ENCODE peak calls at places on chromosomes 2 and 18, in eight cellular contexts. D, E, H, Q, G, I, P and N are unnamed samples. For H3K4me1, the result is how much of the 10 kb centered on the place peaks cover.

GRCh38 chr2:100237046-100237615 is 85.2 kb downstream of the LONRF2 start:
- DNase-seq in D (no peak), E (no peak), H (no peak), Q (no peak), G (no peak), I (no peak), P (no peak), N (no peak)

GRCh38 chr18:8771930-8772329 is 66.6 kb downstream of the MTCL1 start:
- DNase-seq in D (no peak), E (peak), H (no peak), Q (peak), G (no peak), I (no peak), P (peak), N (peak)

GRCh38 chr18:76588591-76589303 is 93.7 kb upstream of the ZNF516 start:
- DNase-seq in D (no peak), E (no peak), H (no peak), Q (peak), G (no peak), I (no peak), P (no peak), N (peak)

GRCh38 chr2:230068658-230069080 is at the start of gene SLC16A14:
- DNase-seq in D (no peak), E (no peak), H (no peak), Q (peak), G (no peak), I (no peak), P (peak), N (peak)

GRCh38 chr2:120945091-120945490 is 209.4 kb downstream of the GLI2 start:
- DNase-seq in D (no peak), E (no peak), H (no peak), Q (no peak), G (no peak), I (no peak), P (no peak), N (no peak)

GRCh38 chr2:200540793-200541192 is 14.8 kb downstream of the SGO2 start:
- DNase-seq in D (no peak), E (no peak), H (no peak), Q (no peak), G (no peak), I (no peak), P (no peak), N (no peak)

GRCh38 chr2:171279983-171280790 is 119.5 kb upstream of the TLK1 start:
- DNase-seq in D (no peak), E (no peak), H (no peak), Q (no peak), G (no peak), I (no peak), P (no peak), N (no peak)

GRCh38 chr2:113201496-113202304 is 27.9 kb downstream of the PSD4 start:
- DNase-seq in D (no peak), E (no peak), H (no peak), Q (no peak), G (no peak), I (no peak), P (no peak), N (no peak)

GRCh38 chr2:12797815-12798214 is 81.1 kb downstream of the TRIB2 start:
- DNase-seq in D (no peak), E (no peak), H (no peak), Q (no peak), G (no peak), I (no peak), P (no peak), N (no peak)

GRCh38 chr2:105410554-105410953 is 11.7 kb upstream of the FHL2 start:
- DNase-seq in D (no peak), E (no peak), H (no peak), Q (no peak), G (no peak), I (no peak), P (no peak), N (no peak)

GRCh38 chr2:60551241-60552095 is 2.0 kb downstream of the BCL11A start:
- DNase-seq in D (no peak), E (peak), H (peak), Q (peak), G (no peak), I (no peak), P (peak), N (peak)

GRCh38 chr2:45444991-45445390 is 166.1 kb downstream of the SRBD1 start:
- DNase-seq in D (no peak), E (no peak), H (no peak), Q (no peak), G (no peak), I (no peak), P (no peak), N (no peak)

GRCh38 chr18:8856769-8857393 is 151.5 kb downstream of the MTCL1 start:
- DNase-seq in D (no peak), E (no peak), H (no peak), Q (peak), G (peak), I (no peak), P (no peak), N (no peak)

GRCh38 chr2:65746919-65747678 is 314.7 kb upstream of the SPRED2 start:
- DNase-seq in D (no peak), E (peak), H (no peak), Q (peak), G (no peak), I (no peak), P (no peak), N (no peak)

GRCh38 chr2:9492927-9493326 is 18.6 kb downstream of the IAH1 start:
- DNase-seq in D (no peak), E (no peak), H (no peak), Q (no peak), G (no peak), I (no peak), P (no peak), N (no peak)

GRCh38 chr2:213021971-213022899 is 129.2 kb downstream of the IKZF2 start:
- DNase-seq in D (no peak), E (no peak), H (no peak), Q (no peak), G (no peak), I (no peak), P (no peak), N (no peak)

GRCh38 chr2:130765464-130765863 is 10.1 kb downstream of the AMER3 start:
- DNase-seq in D (no peak), E (no peak), H (no peak), Q (no peak), G (no peak), I (no peak), P (no peak), N (no peak)

GRCh38 chr2:8306530-8307351 is 375.1 kb upstream of the ID2 start:
- DNase-seq in D (no peak), E (no peak), H (no peak), Q (no peak), G (no peak), I (no peak), P (no peak), N (peak)

GRCh38 chr2:16088713-16089112 is 148.4 kb downstream of the MYCN start:
- DNase-seq in D (no peak), E (no peak), H (no peak), Q (no peak), G (no peak), I (no peak), P (no peak), N (no peak)

GRCh38 chr2:140383781-140384180 is 1603.6 kb upstream of the NXPH2 start:
- DNase-seq in D (no peak), E (no peak), H (no peak), Q (no peak), G (no peak), I (no peak), P (no peak), N (no peak)

GRCh38 chr2:160565099-160565498 is 71.5 kb upstream of the RBMS1 start:
- DNase-seq in D (no peak), E (no peak), H (no peak), Q (no peak), G (no peak), I (no peak), P (no peak), N (no peak)

GRCh38 chr18:10374195-10374594 is 80.2 kb upstream of the APCDD1 start:
- DNase-seq in D (no peak), E (no peak), H (no peak), Q (no peak), G (no peak), I (no peak), P (no peak), N (no peak)

GRCh38 chr18:12722731-12723130 is 19.9 kb downstream of the PSMG2 start:
- DNase-seq in D (no peak), E (no peak), H (no peak), Q (no peak), G (no peak), I (no peak), P (no peak), N (no peak)

GRCh38 chr2:392181-392920 is 104.5 kb upstream of the ALKAL2 start:
- DNase-seq in D (no peak), E (no peak), H (no peak), Q (no peak), G (no peak), I (no peak), P (no peak), N (no peak)

GRCh38 chr2:119116411-119117295 is 41.9 kb downstream of the C1QL2 start:
- DNase-seq in D (no peak), E (no peak), H (no peak), Q (no peak), G (no peak), I (no peak), P (no peak), N (no peak)

DNA sequence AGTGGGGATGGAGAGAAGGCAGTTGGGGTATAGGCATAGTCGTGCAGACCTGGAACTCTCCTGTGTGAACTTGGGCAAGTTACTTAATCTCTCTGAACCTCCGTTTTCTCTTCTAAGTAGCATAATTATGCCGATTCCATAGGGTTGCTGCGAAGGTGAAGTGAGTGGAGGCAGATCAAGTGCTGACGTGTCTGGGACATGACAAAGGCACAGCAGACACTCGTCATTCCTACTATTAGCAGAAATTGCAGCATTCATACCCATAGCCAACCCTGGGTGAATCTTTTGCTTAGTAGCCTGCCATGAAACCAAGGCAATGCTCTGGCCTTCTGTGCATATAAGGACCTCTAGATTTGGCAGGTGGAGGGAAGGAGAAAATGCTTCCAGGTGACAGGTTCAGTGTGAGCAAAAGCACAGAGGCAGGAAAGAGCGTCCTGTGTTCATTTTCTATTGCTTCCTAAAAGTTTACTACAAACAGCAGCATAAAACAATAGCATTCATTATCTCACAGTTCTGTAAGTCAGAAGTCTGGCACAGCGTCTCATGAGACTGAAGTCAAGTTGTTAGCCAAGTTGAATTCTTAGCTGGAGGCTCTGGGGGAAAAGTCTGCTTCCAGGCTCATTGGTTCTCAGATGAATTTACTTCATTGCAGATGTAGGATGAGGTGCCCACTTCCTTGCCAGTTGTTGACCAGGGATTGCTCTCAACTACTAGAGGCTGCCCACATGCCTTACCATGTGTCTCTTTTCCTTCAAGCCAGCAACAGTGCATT is 77.8 kb downstream of the CTIF start:
- DNase-seq in D (no peak), E (no peak), H (no peak), Q (peak), G (no peak), I (no peak), P (no peak), N (no peak)
- H3K4me1 ChIP-seq in D (under half), E (under half), H (under half), Q (half or more), G (under half), I (under half), P (under half), N (under half)

GRCh38 chr2:206084468-206084869 is 1.5 kb downstream of the INO80D start:
- DNase-seq in D (peak), E (peak), H (peak), Q (peak), G (peak), I (peak), P (peak), N (peak)
- TF ChIP-seq POLR2A in D (peak), E (no peak), H (peak), Q (peak), G (peak), I (peak), P (peak), N (peak)

DNA sequence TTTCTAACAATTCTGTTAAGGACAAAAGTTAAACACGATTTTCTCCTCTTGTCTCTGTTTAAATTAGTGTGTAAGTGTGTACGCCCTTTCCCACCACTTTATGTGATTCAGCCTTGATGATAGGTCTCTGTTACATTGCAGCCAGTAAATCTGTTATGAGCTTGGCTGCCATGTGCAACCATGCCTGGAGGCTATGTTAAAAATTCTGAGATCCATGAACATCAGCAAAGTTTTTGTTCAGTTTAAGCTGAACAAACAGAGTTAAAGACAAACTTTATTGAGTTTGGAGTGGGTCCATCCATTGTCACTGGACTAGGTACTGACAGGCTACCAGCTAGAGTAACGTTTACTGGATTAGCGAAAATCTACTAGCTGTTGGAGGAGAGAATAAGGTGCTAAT is 110.4 kb downstream of the NCKAP5 start:
- DNase-seq in D (no peak), E (no peak), H (no peak), Q (no peak), G (no peak), I (no peak), P (no peak), N (no peak)
- H3K27ac ChIP-seq in D (no peak), E (no peak), H (no peak), Q (no peak), G (no peak), I (no peak), P (no peak), N (no peak)

GRCh38 chr2:108615480-108616090 is 81.3 kb downstream of the LIMS1 start:
- DNase-seq in D (no peak), E (no peak), H (no peak), Q (no peak), G (no peak), I (no peak), P (no peak), N (no peak)

GRCh38 chr2:108614043-108614435 is 79.8 kb downstream of the LIMS1 start:
- DNase-seq in D (no peak), E (no peak), H (no peak), Q (no peak), G (no peak), I (no peak), P (no peak), N (peak)

GRCh38 chr2:108614659-108615058 is 80.4 kb downstream of the LIMS1 start:
- DNase-seq in D (no peak), E (no peak), H (no peak), Q (no peak), G (no peak), I (no peak), P (no peak), N (no peak)

GRCh38 chr2:108616731-108617161 is 82.5 kb downstream of the LIMS1 start:
- DNase-seq in D (no peak), E (no peak), H (no peak), Q (no peak), G (no peak), I (no peak), P (no peak), N (no peak)

DNA sequence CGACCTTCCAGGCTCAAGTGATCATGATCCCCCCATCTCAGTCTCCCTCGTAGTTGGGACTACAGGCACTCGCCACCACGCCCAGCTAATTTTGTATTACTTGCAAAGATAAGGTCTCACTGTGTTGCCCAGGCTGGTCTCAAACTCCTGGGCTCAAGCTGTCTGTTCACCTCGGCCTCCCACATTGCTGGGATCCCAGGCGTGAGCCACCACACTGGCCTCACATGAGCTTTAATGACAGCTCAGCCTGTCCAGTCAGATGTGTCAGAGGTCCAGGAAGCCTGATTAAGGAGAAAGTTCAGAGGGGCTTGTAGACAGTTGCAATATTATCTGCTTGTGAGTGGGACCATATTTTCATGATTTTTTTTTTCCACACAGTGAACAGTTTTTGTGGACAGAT is 82.0 kb downstream of the LIMS1 start:
- DNase-seq in D (no peak), E (no peak), H (no peak), Q (no peak), G (no peak), I (no peak), P (no peak), N (no peak)
- H3K4me1 ChIP-seq in D (under half), E (under half), H (under half), Q (under half), G (half or more), I (under half), P (half or more), N (half or more)